ENCODE peak calls at places on chromosomes 7 and 10, in six cellular contexts. One of them, this sample, is unnamed.

GRCh38 chr7:88072036-88072714 is 138.1 kb downstream of the ADAM22 start:
- DNase-seq in HepG2: no peak
- DNase-seq in GM12891: peak
- DNase-seq in K562: no peak
- DNase-seq in H1: no peak
- DNase-seq in GM12878: peak
- DNase-seq in this sample: peak

GRCh38 chr10:89702121-89702480 is 711 bp downstream of the KIF20B start:
- DNase-seq in GM12878: peak
- DNase-seq in K562: peak
- DNase-seq in GM12891: peak
- DNase-seq in H1: no peak
- DNase-seq in HepG2: peak
- DNase-seq in this sample: no peak

GRCh38 chr7:148991536-148991935 is 36.8 kb downstream of the PDIA4 start:
- DNase-seq in K562: no peak
- DNase-seq in HepG2: no peak
- DNase-seq in H1: no peak
- DNase-seq in GM12878: no peak
- DNase-seq in GM12891: no peak
- DNase-seq in this sample: no peak

GRCh38 chr10:86226016-86226415 is 140.6 kb downstream of the GRID1 start:
- DNase-seq in K562: no peak
- DNase-seq in GM12891: no peak
- DNase-seq in H1: no peak
- DNase-seq in HepG2: no peak
- DNase-seq in GM12878: no peak
- DNase-seq in this sample: no peak

GRCh38 chr7:15854841-15855576 is 168.5 kb upstream of the MEOX2 start:
- DNase-seq in GM12878: no peak
- DNase-seq in HepG2: no peak
- DNase-seq in H1: no peak
- DNase-seq in K562: no peak
- DNase-seq in GM12891: no peak
- DNase-seq in this sample: no peak

GRCh38 chr7:2037805-2038635 is 194.7 kb downstream of the MAD1L1 start:
- DNase-seq in GM12891: no peak
- DNase-seq in K562: peak
- DNase-seq in HepG2: no peak
- DNase-seq in H1: no peak
- DNase-seq in GM12878: peak
- DNase-seq in this sample: no peak

GRCh38 chr10:63886281-63887025 is 365.3 kb downstream of the REEP3 start:
- DNase-seq in K562: no peak
- DNase-seq in HepG2: no peak
- DNase-seq in H1: no peak
- DNase-seq in GM12891: no peak
- DNase-seq in GM12878: no peak
- DNase-seq in this sample: no peak

GRCh38 chr10:36888925-36889573 is 236.3 kb upstream of the ANKRD30A start:
- DNase-seq in K562: peak
- DNase-seq in H1: peak
- DNase-seq in GM12891: peak
- DNase-seq in HepG2: peak
- DNase-seq in GM12878: no peak
- DNase-seq in this sample: peak

DNA sequence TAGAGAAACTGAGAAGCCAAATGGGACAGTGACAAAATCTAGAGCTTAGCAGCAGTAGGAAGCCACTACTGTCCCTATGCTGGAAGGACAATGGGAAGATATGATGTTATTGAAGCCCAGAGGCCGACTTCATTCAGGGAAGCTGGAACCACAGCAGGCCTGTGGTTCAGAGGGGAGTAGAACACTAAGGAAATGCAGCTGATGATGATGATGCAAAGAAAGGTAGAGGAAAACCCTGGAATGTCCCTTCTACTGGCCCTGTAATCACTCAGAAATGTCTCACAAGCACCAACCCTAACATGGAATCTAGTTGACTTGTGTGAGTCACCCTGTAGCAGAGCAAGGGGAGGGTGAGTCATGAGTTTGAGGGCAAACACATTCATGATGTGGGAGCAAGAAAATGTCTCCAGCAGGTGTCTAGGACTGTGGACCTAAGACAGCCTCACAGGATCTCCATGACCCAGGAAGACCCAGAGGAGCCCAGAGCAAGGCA is 37.1 kb upstream of the LRRC17 start:
- DNase-seq in GM12878: no peak
- DNase-seq in K562: peak
- DNase-seq in GM12891: no peak
- DNase-seq in HepG2: peak
- DNase-seq in H1: peak
- DNase-seq in this sample: no peak
- TF ChIP-seq TAF1 in GM12878: no peak
- TF ChIP-seq TAF1 in K562: no peak
- TF ChIP-seq TAF1 in GM12891: no peak
- TF ChIP-seq TAF1 in HepG2: no peak
- TF ChIP-seq TAF1 in H1: no peak
- TF ChIP-seq TAF1 in this sample: no peak

GRCh38 chr7:10122573-10123100 is 851.0 kb upstream of the PHF14 start:
- DNase-seq in H1: no peak
- DNase-seq in GM12878: no peak
- DNase-seq in K562: peak
- DNase-seq in HepG2: no peak
- DNase-seq in GM12891: no peak
- DNase-seq in this sample: no peak

GRCh38 chr7:10117815-10118214 is 855.9 kb upstream of the PHF14 start:
- DNase-seq in HepG2: no peak
- DNase-seq in K562: no peak
- DNase-seq in H1: no peak
- DNase-seq in GM12878: no peak
- DNase-seq in GM12891: no peak
- DNase-seq in this sample: no peak

GRCh38 chr7:10116511-10116910 is 857.2 kb upstream of the PHF14 start:
- DNase-seq in K562: no peak
- DNase-seq in GM12891: no peak
- DNase-seq in H1: no peak
- DNase-seq in GM12878: no peak
- DNase-seq in HepG2: no peak
- DNase-seq in this sample: no peak

DNA sequence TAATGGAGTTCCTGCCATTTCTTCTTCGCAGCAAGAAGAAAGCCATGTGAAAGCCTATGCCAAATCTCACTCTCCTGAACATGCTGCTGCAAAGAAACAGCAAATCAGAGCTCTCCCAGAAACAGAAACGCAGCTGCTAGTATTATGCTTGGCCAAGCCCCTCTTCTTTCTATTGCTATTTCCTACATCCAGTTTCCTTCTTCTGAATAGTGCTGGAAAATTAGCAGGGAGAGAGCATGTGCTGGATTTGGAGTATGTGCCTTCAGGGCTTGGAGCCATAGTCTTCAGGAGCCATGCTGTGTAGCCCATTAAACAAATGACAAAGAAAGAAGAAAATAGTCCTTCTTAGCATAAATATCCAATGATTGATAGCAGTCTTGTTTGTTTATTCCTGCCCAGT is 852.0 kb upstream of the PHF14 start:
- DNase-seq in GM12891: no peak
- DNase-seq in HepG2: no peak
- DNase-seq in H1: no peak
- DNase-seq in K562: no peak
- DNase-seq in GM12878: no peak
- DNase-seq in this sample: no peak
- TF ChIP-seq POLR2AphosphoS5 in GM12891: no peak
- TF ChIP-seq POLR2AphosphoS5 in HepG2: no peak
- TF ChIP-seq POLR2AphosphoS5 in H1: no peak
- TF ChIP-seq POLR2AphosphoS5 in K562: no peak
- TF ChIP-seq POLR2AphosphoS5 in GM12878: no peak
- TF ChIP-seq POLR2AphosphoS5 in this sample: no peak

GRCh38 chr7:36130236-36130945 is 22.7 kb upstream of the EEPD1 start:
- DNase-seq in K562: no peak
- DNase-seq in H1: no peak
- DNase-seq in GM12891: no peak
- DNase-seq in GM12878: no peak
- DNase-seq in HepG2: no peak
- DNase-seq in this sample: no peak

GRCh38 chr7:36127075-36127740 is 25.8 kb upstream of the EEPD1 start:
- DNase-seq in K562: no peak
- DNase-seq in GM12878: no peak
- DNase-seq in GM12891: no peak
- DNase-seq in HepG2: no peak
- DNase-seq in H1: no peak
- DNase-seq in this sample: no peak

GRCh38 chr7:36129048-36129534 is 24.0 kb upstream of the EEPD1 start:
- DNase-seq in H1: no peak
- DNase-seq in GM12878: no peak
- DNase-seq in GM12891: no peak
- DNase-seq in HepG2: peak
- DNase-seq in K562: no peak
- DNase-seq in this sample: no peak

GRCh38 chr7:36131026-36131425 is 22.0 kb upstream of the EEPD1 start:
- DNase-seq in GM12891: no peak
- DNase-seq in H1: no peak
- DNase-seq in K562: no peak
- DNase-seq in GM12878: no peak
- DNase-seq in HepG2: no peak
- DNase-seq in this sample: no peak

DNA sequence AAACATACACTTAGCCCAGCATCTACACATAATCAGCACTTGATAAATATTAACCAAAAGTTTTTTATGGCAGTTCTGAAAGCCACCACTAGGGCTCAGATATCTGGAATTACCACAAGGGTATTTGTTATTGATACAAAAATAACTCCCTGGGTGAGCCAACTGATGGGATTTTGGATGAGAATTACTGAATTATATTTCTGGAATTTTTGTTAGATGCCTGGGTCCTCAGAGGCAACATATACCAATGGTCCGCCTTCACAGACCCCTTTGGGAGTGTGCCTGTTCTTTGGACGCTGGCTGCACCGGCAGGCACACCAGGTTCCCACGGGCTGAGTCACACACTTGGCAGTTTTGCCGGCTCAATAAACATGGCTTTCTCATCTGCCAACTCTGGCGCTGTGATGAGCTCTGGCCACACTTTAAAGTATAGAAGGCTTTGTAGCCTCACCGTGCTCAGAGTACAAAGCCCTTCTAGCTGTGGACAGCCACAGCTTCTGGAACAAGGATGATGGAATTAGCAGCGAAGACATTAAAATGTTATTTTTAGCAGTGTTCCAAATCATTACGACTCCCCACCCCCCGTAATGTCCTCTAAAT is 24.5 kb upstream of the EEPD1 start:
- DNase-seq in K562: peak
- DNase-seq in GM12878: no peak
- DNase-seq in HepG2: peak
- DNase-seq in GM12891: no peak
- DNase-seq in H1: no peak
- DNase-seq in this sample: no peak
- TF ChIP-seq POLR2A in K562: no peak
- TF ChIP-seq POLR2A in GM12878: no peak
- TF ChIP-seq POLR2A in HepG2: no peak
- TF ChIP-seq POLR2A in GM12891: no peak
- TF ChIP-seq POLR2A in H1: no peak
- TF ChIP-seq POLR2A in this sample: no peak

GRCh38 chr10:132687893-132688579 is 97.9 kb downstream of the NKX6-2 start:
- DNase-seq in GM12891: no peak
- DNase-seq in H1: no peak
- DNase-seq in HepG2: no peak
- DNase-seq in K562: no peak
- DNase-seq in GM12878: no peak
- DNase-seq in this sample: no peak

GRCh38 chr10:132688580-132689420 is 97.1 kb downstream of the NKX6-2 start:
- DNase-seq in GM12878: no peak
- DNase-seq in HepG2: no peak
- DNase-seq in GM12891: no peak
- DNase-seq in H1: no peak
- DNase-seq in K562: no peak
- DNase-seq in this sample: no peak

GRCh38 chr10:132685921-132686680 is 99.8 kb downstream of the NKX6-2 start:
- DNase-seq in GM12891: no peak
- DNase-seq in K562: no peak
- DNase-seq in H1: no peak
- DNase-seq in HepG2: no peak
- DNase-seq in GM12878: no peak
- DNase-seq in this sample: no peak

GRCh38 chr10:132685121-132685891 is 100.6 kb downstream of the NKX6-2 start:
- DNase-seq in K562: peak
- DNase-seq in GM12878: no peak
- DNase-seq in H1: no peak
- DNase-seq in GM12891: no peak
- DNase-seq in HepG2: peak
- DNase-seq in this sample: no peak

DNA sequence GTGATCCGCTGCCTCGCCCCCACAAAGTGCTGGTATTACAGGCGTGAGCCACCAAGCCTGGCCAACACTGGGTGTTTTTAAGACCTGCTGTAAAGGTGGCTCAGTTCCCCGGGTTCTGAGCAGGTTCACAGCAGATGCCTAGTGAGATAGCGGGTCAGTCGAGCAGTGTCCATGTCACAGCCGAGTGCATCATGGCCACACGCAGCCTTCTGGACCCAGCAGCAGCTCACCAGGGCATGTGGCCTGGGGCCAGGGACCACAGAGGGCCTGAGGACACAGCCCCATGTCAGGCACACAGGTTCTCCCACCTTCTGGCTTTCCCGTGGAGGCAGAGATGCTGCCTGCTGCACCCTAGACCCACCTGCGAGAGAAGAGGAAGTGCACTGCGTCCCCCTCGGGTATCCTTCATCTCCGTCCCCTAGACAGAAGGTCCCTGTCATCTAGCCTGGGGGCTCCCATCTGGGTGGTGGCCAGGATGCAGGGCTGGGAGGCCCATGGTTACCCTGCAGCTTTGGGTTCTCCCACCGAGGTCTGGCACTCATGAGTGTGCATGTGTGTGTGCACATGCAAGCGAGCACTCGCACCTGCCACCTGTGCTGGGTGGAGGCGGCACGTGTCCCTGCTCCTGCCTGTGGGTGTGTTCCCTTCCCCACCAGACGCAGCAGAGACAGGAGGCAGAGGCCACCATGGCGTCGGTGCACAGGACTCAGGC is 98.6 kb downstream of the NKX6-2 start:
- DNase-seq in HepG2: no peak
- DNase-seq in GM12891: no peak
- DNase-seq in H1: no peak
- DNase-seq in GM12878: no peak
- DNase-seq in K562: no peak
- DNase-seq in this sample: no peak
- TF ChIP-seq TAF1 in HepG2: no peak
- TF ChIP-seq TAF1 in GM12891: no peak
- TF ChIP-seq TAF1 in H1: no peak
- TF ChIP-seq TAF1 in GM12878: no peak
- TF ChIP-seq TAF1 in K562: no peak
- TF ChIP-seq TAF1 in this sample: no peak

This sample was measured in GM12892.